ENCODE peak calls at places on chromosomes 4 and X, in six cellular contexts. F, Z, J, T, H and C are unnamed samples.

GRCh38 chr4:95426455-95426854 is 122.3 kb downstream of the UNC5C start:
- DNase-seq in F (no peak), Z (no peak), J (peak), T (no peak), H (no peak), C (no peak)

GRCh38 chrX:153770606-153771175 is 6.6 kb downstream of the PLXNB3 start:
- DNase-seq in F (no peak), Z (no peak), J (no peak), T (no peak), H (no peak), C (no peak)

GRCh38 chr4:100189820-100190642 is at the start of gene DDIT4L:
- DNase-seq in F (no peak), Z (no peak), J (no peak), T (no peak), H (peak), C (no peak)

GRCh38 chr4:911221-911751 is 20.8 kb downstream of the GAK start:
- DNase-seq in F (no peak), Z (no peak), J (no peak), T (no peak), H (no peak), C (no peak)

GRCh38 chr4:184163813-184164212 is 53.9 kb downstream of the ENPP6 start:
- DNase-seq in F (no peak), Z (no peak), J (no peak), T (peak), H (peak), C (no peak)

GRCh38 chr4:825063-825968 is 613 bp downstream of the CPLX1 start:
- DNase-seq in F (no peak), Z (peak), J (no peak), T (no peak), H (no peak), C (no peak)

GRCh38 chrX:40175416-40176255 is 77.9 kb upstream of the BCOR start:
- DNase-seq in F (no peak), Z (peak), J (peak), T (no peak), H (peak), C (no peak)

GRCh38 chr4:22315643-22316042 is 200.2 kb downstream of the ADGRA3 start:
- DNase-seq in F (no peak), Z (no peak), J (no peak), T (no peak), H (no peak), C (no peak)

GRCh38 chrX:38220024-38220935 is at the start of gene SRPX:
- DNase-seq in F (no peak), Z (no peak), J (peak), T (no peak), H (peak), C (no peak)

GRCh38 chr4:109424093-109424818 is 9.4 kb upstream of the SEC24B start:
- DNase-seq in F (no peak), Z (no peak), J (peak), T (no peak), H (no peak), C (no peak)

GRCh38 chrX:16488959-16489358 is 161.0 kb upstream of the S100G start:
- DNase-seq in F (no peak), Z (no peak), J (no peak), T (no peak), H (no peak), C (no peak)

GRCh38 chr4:56976283-56976877 is 1.0 kb downstream of the NOA1 start:
- DNase-seq in F (no peak), Z (no peak), J (peak), T (no peak), H (no peak), C (no peak)

GRCh38 chr4:85147481-85148076 is 181.1 kb upstream of the WDFY3 start:
- DNase-seq in F (peak), Z (no peak), J (peak), T (peak), H (peak), C (peak)

GRCh38 chr4:38004062-38004461 is 43.9 kb downstream of the PTTG2 start:
- DNase-seq in F (no peak), Z (no peak), J (no peak), T (peak), H (no peak), C (no peak)

GRCh38 chrX:129318375-129318774 is 204.9 kb downstream of the SMARCA1 start:
- DNase-seq in F (no peak), Z (no peak), J (peak), T (peak), H (no peak), C (no peak)

GRCh38 chr4:14375816-14376215 is 626.5 kb upstream of the CPEB2 start:
- DNase-seq in F (no peak), Z (no peak), J (no peak), T (peak), H (no peak), C (no peak)

GRCh38 chr4:36244257-36245084 is at the start of gene ARAP2:
- DNase-seq in F (no peak), Z (peak), J (peak), T (no peak), H (peak), C (no peak)

GRCh38 chrX:43559643-43560042 is 96.5 kb upstream of the MAOA start:
- DNase-seq in F (no peak), Z (peak), J (peak), T (peak), H (peak), C (no peak)

GRCh38 chr4:119025440-119025839 is 110.2 kb upstream of the MYOZ2 start:
- DNase-seq in F (no peak), Z (no peak), J (no peak), T (peak), H (peak), C (no peak)

GRCh38 chr4:53196872-53197759 is 168.7 kb downstream of the SCFD2 start:
- DNase-seq in F (peak), Z (no peak), J (peak), T (peak), H (no peak), C (peak)

GRCh38 chrX:150197388-150197787 is 165.7 kb upstream of the MAMLD1 start:
- DNase-seq in F (no peak), Z (no peak), J (no peak), T (no peak), H (no peak), C (no peak)

GRCh38 chr4:152843476-152844107 is 63.8 kb downstream of the ARFIP1 start:
- DNase-seq in F (no peak), Z (no peak), J (no peak), T (no peak), H (no peak), C (no peak)

GRCh38 chrX:7112071-7112470 is 35.4 kb upstream of the STS start:
- DNase-seq in F (no peak), Z (no peak), J (no peak), T (no peak), H (no peak), C (no peak)

GRCh38 chr4:152100378-152101201 is 339.8 kb upstream of the GATB start:
- DNase-seq in F (no peak), Z (no peak), J (no peak), T (no peak), H (no peak), C (no peak)

GRCh38 chr4:156999175-156999517 is 27.5 kb upstream of the PDGFC start:
- DNase-seq in F (peak), Z (no peak), J (no peak), T (peak), H (peak), C (peak)

GRCh38 chr4:119118397-119118796 is 17.2 kb upstream of the MYOZ2 start:
- DNase-seq in F (no peak), Z (no peak), J (no peak), T (no peak), H (no peak), C (no peak)

GRCh38 chrX:153766098-153766817 is 2.2 kb downstream of the PLXNB3 start:
- DNase-seq in F (peak), Z (no peak), J (no peak), T (peak), H (no peak), C (peak)

GRCh38 chrX:133972916-133973315 is 12.5 kb downstream of the GPC3 start:
- DNase-seq in F (no peak), Z (no peak), J (no peak), T (no peak), H (no peak), C (no peak)

GRCh38 chrX:150450519-150451177 is 87.5 kb downstream of the MAMLD1 start:
- DNase-seq in F (no peak), Z (no peak), J (no peak), T (no peak), H (no peak), C (no peak)

GRCh38 chrX:21993265-21993664 is 38.9 kb upstream of the PHEX start:
- DNase-seq in F (no peak), Z (peak), J (no peak), T (no peak), H (peak), C (no peak)

GRCh38 chrX:21996872-21997271 is 35.3 kb upstream of the PHEX start:
- DNase-seq in F (peak), Z (no peak), J (no peak), T (peak), H (peak), C (no peak)

DNA sequence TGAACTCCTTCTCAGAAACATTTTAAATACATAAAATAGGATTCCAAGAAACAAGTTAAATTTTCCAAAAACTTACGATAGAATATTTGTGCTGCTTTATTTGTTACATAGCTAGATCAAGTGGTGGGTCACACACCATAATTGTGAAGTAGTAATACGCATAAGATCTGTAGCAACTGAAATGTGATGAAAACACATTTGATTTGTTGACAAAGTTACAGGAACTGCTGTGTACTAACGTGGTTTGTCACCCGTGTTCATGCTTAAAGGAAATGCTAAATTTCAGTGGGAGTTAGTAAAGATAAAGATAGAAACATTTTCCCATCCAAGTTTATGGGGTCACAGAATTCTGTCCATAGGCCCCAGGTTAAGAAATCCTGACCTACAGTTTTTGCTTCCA is 34.1 kb upstream of the PHEX start:
- DNase-seq in F (no peak), Z (no peak), J (no peak), T (no peak), H (no peak), C (no peak)
- TF ChIP-seq CTCF in F (no peak), Z (no peak), J (no peak), T (no peak), H (no peak), C (no peak)

GRCh38 chr4:41060352-41061318 is 153.7 kb downstream of the APBB2 start:
- DNase-seq in F (no peak), Z (no peak), J (no peak), T (no peak), H (peak), C (no peak)
- TF ChIP-seq CTCF in F (no peak), Z (no peak), J (no peak), T (peak), H (peak), C (no peak)

GRCh38 chr4:76626686-76627465 is 191.8 kb downstream of the SHROOM3 start:
- DNase-seq in F (no peak), Z (no peak), J (no peak), T (peak), H (no peak), C (no peak)
- TF ChIP-seq CTCF in F (peak), Z (no peak), J (peak), T (peak), H (no peak), C (peak)

GRCh38 chr4:16284050-16284449 is 57.8 kb upstream of the TAPT1 start:
- DNase-seq in F (no peak), Z (no peak), J (no peak), T (no peak), H (no peak), C (no peak)

GRCh38 chr4:16278178-16278577 is 51.9 kb upstream of the TAPT1 start:
- DNase-seq in F (no peak), Z (no peak), J (no peak), T (no peak), H (no peak), C (no peak)
- TF ChIP-seq CTCF in F (peak), Z (no peak), J (peak), T (no peak), H (no peak), C (peak)

GRCh38 chr4:158715787-158716186 is 7.4 kb downstream of the PPID start:
- DNase-seq in F (no peak), Z (no peak), J (no peak), T (no peak), H (no peak), C (no peak)

GRCh38 chr4:158714937-158715336 is 8.3 kb downstream of the PPID start:
- DNase-seq in F (no peak), Z (no peak), J (no peak), T (no peak), H (no peak), C (no peak)

GRCh38 chr4:158710814-158711213 is 12.4 kb downstream of the PPID start:
- DNase-seq in F (no peak), Z (no peak), J (no peak), T (no peak), H (no peak), C (no peak)
- TF ChIP-seq CTCF in F (peak), Z (no peak), J (peak), T (peak), H (no peak), C (peak)

DNA sequence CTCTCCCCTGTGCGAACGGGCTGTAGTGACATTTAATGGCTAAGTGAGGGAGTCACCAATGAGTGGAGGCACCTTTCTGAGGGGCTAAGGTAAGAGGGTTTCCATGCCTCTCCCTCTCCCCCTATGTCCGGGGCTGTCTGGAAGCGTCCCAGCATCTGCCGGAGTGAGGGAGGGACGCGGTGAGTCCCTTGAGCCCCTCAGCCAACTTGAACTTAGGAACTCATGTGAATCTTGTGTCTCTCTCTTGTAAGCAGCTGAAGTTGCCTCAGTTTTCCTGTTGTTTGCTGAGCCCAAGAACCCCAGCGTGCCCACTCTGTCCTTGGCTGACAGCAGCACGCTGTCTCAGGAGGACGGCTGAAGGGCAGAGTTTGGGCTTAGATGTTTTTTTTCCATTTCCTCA is 42.2 kb downstream of the DCTD start:
- DNase-seq in F (no peak), Z (no peak), J (no peak), T (no peak), H (no peak), C (no peak)
- TF ChIP-seq CTCF in F (no peak), Z (no peak), J (no peak), T (no peak), H (no peak), C (no peak)